ENCODE peak calls at places on chromosomes 12 and 14, in four cellular contexts. P is left ventricle myocardium inferior; J is CD8-positive, alpha-beta T cell; D is CD4-positive, alpha-beta memory T cell. G is an unnamed sample.

GRCh38 chr12:76037130-76038105 is 5.8 kb upstream of the PHLDA1 start:
- DNase-seq in P (no peak), J (no peak), D (peak; percentile 64), G (no peak)

GRCh38 chr12:104505095-104505819 is 48.5 kb downstream of the CHST11 start:
- DNase-seq in P (no peak), J (no peak), D (no peak), G (no peak)

GRCh38 chr12:89768586-89769482 is 60.2 kb upstream of the ATP2B1 start:
- DNase-seq in P (no peak), J (no peak), D (no peak), G (no peak)

GRCh38 chr14:64292197-64292596 is 2.0 kb downstream of the ESR2 start:
- DNase-seq in P (no peak), J (no peak), D (no peak), G (no peak)

GRCh38 chr12:70661762-70662161 is 24.5 kb upstream of the PTPRB start:
- DNase-seq in P (no peak), J (no peak), D (no peak), G (no peak)

GRCh38 chr12:75714462-75715322 is 203.3 kb upstream of the KRR1 start:
- DNase-seq in P (no peak), J (no peak), D (no peak), G (no peak)

GRCh38 chr12:124453419-124454351 is 113.7 kb downstream of the NCOR2 start:
- DNase-seq in P (peak; percentile 86), J (peak; percentile 72), D (peak; percentile 76), G (peak; percentile 75)

GRCh38 chr12:57983150-57983857 is 41.9 kb downstream of the ATP23 start:
- DNase-seq in P (no peak), J (no peak), D (no peak), G (no peak)

GRCh38 chr12:8156845-8157244 is at the start of gene ZNF705A:
- DNase-seq in P (no peak), J (no peak), D (no peak), G (no peak)

GRCh38 chr12:52231305-52232232 is 1.5 kb upstream of the KRT7 start:
- DNase-seq in P (no peak), J (no peak), D (no peak), G (no peak)

GRCh38 chr12:25241171-25242020 is 9.3 kb downstream of the KRAS start:
- DNase-seq in P (no peak), J (peak; percentile 9), D (peak; percentile 64), G (no peak)

GRCh38 chr12:89542912-89543592 is 17.2 kb upstream of the POC1B start:
- DNase-seq in P (peak; percentile 29), J (peak; percentile 51), D (peak; percentile 72), G (peak; percentile 32)

GRCh38 chr14:69077841-69078240 is 75.1 kb downstream of the DCAF5 start:
- DNase-seq in P (no peak), J (no peak), D (no peak), G (no peak)

GRCh38 chr12:12327802-12328201 is 22.2 kb downstream of the MANSC1 start:
- DNase-seq in P (no peak), J (peak; percentile 4), D (peak; percentile 54), G (no peak)

GRCh38 chr14:28759658-28760313 is 6.8 kb upstream of the FOXG1 start:
- DNase-seq in P (no peak), J (no peak), D (no peak), G (no peak)

GRCh38 chr12:109760031-109760929 is 46.7 kb downstream of the FAM222A start:
- DNase-seq in P (peak; percentile 66), J (no peak), D (no peak), G (peak; percentile 6)

GRCh38 chr14:92392726-92393125 is 69.8 kb downstream of the SLC24A4 start:
- DNase-seq in P (no peak), J (no peak), D (no peak), G (no peak)

GRCh38 chr12:92827836-92828431 is 101.2 kb downstream of the EEA1 start:
- DNase-seq in P (no peak), J (peak; percentile 9), D (peak; percentile 28), G (no peak)

GRCh38 chr14:37270629-37271028 is 72.9 kb downstream of the MIPOL1 start:
- DNase-seq in P (no peak), J (no peak), D (no peak), G (no peak)

GRCh38 chr14:53306267-53306721 is 153.2 kb upstream of the DDHD1 start:
- DNase-seq in P (peak; percentile 56), J (no peak), D (peak; percentile 23), G (no peak)

GRCh38 chr14:78606111-78606510 is 435.9 kb downstream of the NRXN3 start:
- DNase-seq in P (no peak), J (no peak), D (no peak), G (no peak)

GRCh38 chr14:80208426-80208950 is 2.8 kb downstream of the DIO2 start:
- DNase-seq in P (no peak), J (no peak), D (no peak), G (no peak)

GRCh38 chr12:14769462-14769836 is 33.8 kb downstream of the WBP11 start:
- DNase-seq in P (peak; percentile 20), J (no peak), D (no peak), G (peak; percentile 16)

GRCh38 chr12:58884916-58885315 is 35.4 kb downstream of the LRIG3 start:
- DNase-seq in P (no peak), J (no peak), D (no peak), G (no peak)

GRCh38 chr12:6603095-6603567 is 4.0 kb downstream of the CHD4 start:
- DNase-seq in P (peak; percentile 64), J (peak; percentile 32), D (peak; percentile 47), G (no peak)

GRCh38 chr12:53530920-53531319 is 23.6 kb upstream of the NPFF start:
- DNase-seq in P (no peak), J (no peak), D (no peak), G (no peak)

DNA sequence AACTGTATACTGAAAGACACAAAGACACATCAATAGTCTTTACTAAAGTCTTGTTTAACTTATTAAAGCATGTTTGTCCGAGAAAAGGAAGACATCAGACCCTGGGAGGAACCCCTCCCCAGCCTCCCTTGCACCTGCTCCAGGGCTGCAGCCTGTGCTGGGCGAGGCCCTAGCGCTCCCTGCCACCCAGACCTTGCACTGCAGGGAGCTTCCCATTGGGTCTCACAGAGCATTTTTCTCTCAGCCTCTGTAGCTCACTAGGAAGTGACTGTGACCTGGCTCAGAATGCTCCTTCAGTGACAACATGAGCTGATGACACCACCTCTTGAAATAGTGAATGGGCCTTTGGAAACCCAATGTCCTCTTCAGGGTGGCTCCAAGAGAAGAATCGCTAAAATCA is 461.2 kb downstream of the TMEM121 start:
- DNase-seq in P (no peak), J (no peak), D (no peak), G (no peak)
- H3K9me3 ChIP-seq in P (no peaks in the 10 kb centered on the region), J (no peaks in the 10 kb centered on the region), D (no peaks in the 10 kb centered on the region), G (no peaks in the 10 kb centered on the region)

GRCh38 chr14:26703967-26704366 is 106.1 kb upstream of the NOVA1 start:
- DNase-seq in P (no peak), J (no peak), D (no peak), G (no peak)
- H3K9me3 ChIP-seq in P (peaks cover 6% of the 10 kb centered on the region), J (no peaks in the 10 kb centered on the region), D (no peaks in the 10 kb centered on the region), G (no peaks in the 10 kb centered on the region)

DNA sequence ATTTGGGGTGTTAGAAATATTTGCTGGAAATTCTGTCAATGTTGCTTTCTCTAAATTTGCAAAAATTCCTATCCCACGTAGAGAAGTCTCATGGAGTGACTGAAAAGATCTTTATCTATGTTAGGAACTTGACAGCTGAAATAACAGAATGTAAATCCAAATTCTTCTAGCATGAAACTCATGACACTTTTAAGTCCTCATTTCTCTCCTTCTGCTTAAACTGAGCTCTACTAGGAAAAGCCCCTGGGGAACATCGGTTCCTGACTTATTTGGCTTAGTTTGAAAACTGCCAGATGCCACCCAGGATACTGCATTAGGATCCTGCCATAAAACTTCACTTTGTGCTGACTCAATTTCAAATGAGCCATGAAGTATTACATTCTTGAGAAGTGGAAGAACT is 426.0 kb downstream of the GALC start:
- DNase-seq in P (no peak), J (no peak), D (no peak), G (no peak)
- H3K9me3 ChIP-seq in P (peaks cover 25% of the 10 kb centered on the region), J (no peaks in the 10 kb centered on the region), D (no peaks in the 10 kb centered on the region), G (no peaks in the 10 kb centered on the region)

GRCh38 chr14:104128981-104129380 is 9.4 kb upstream of the KIF26A start:
- DNase-seq in P (no peak), J (no peak), D (no peak), G (no peak)
- H3K9me3 ChIP-seq in P (peaks cover 33% of the 10 kb centered on the region), J (peaks cover 10% of the 10 kb centered on the region), D (no peaks in the 10 kb centered on the region), G (no peaks in the 10 kb centered on the region)

DNA sequence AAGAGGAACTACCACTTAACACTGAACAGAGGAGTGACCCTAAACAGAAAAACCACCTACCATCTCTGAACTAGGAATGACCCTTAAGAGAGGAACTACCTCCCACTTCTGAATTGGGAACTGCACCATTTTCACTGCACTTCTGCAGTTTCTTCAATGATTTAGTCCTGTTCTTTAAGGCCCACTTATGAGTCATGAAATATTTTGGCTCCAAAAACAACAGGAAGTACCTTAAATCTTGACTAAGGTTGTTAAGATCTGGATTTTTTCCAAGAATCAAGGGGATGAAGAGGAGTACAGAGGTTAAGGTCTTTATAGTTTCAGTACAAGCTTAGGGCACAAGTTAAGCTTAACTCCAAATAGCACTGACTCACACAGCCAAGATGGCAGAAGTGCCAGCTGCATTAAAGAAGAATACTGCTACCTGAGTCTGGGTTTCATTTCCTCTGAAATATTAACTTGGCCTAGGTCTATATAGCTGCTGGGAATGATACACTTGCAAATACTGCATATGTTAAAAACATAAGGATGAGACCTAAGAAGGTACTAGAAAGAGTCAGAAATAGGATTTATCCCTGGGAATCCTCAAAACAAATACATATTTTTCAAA is 4.2 kb downstream of the NPC2 start:
- DNase-seq in P (no peak), J (no peak), D (no peak), G (no peak)
- H3K9me3 ChIP-seq in P (no peaks in the 10 kb centered on the region), J (no peaks in the 10 kb centered on the region), D (no peaks in the 10 kb centered on the region), G (no peaks in the 10 kb centered on the region)

GRCh38 chr14:70563869-70564268 is 29.1 kb upstream of the ADAM20 start:
- DNase-seq in P (peak; percentile 61), J (no peak), D (no peak), G (no peak)
- H3K9me3 ChIP-seq in P (peaks cover 12% of the 10 kb centered on the region), J (no peaks in the 10 kb centered on the region), D (no peaks in the 10 kb centered on the region), G (peaks cover 2% of the 10 kb centered on the region)

DNA sequence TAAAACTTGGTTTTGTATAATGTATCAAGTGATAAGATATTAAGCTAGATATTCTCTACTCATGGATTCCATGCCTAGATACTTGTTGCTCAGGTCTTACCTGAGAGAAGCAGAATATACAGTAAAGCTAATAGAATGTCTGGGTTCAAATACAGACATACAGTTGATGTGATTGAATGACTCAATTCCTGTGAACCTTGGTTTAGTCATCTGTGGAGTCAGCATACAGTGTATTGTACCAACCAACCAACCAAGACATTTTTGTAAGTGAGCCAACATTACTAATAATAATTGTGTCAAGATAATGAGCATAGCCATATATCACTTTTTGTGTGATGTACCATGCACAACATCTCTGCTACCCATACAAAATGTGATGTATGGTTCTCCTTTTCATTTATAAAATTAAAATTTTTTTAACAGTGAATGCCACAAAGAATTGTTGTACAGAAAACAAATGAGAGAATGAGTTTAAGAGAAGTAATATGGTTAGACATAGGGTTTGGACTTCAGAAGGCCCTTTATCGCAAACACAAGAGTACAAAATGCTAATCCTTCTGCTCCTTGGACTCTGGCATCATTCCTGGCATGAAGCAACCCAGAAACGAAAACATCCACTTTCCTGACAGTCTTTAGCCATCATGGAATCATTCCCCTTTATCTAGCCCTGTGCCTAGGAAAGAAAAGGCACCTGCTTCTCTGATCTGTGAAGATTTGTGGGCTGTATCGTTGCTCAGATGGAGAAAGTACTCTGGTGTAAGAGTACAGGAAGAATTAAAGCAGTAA is 977.2 kb upstream of the USP15 start:
- DNase-seq in P (no peak), J (no peak), D (no peak), G (no peak)
- H3K9me3 ChIP-seq in P (peaks cover 59% of the 10 kb centered on the region), J (peaks cover 8% of the 10 kb centered on the region), D (no peaks in the 10 kb centered on the region), G (no peaks in the 10 kb centered on the region)

G was measured in T-helper 17 cell.